ENCODE peak calls at places on chromosomes 2 and 18, in five cellular contexts. H is iPS-NIHi11, F is NCI-H2029, S is activated B cell treated with CpG ODN at 0.5 μM for 24 hours, X is left colon. E is an unnamed sample.

GRCh38 chr2:74008761-74009395 is 24.2 kb downstream of the TET3 start:
- DNase-seq in H (no peak), F (no peak), S (no peak), X (no peak), E (no peak)

GRCh38 chr2:98608962-98609604 is 694 bp downstream of the UNC50 start:
- DNase-seq in H (peak), F (no peak), S (no peak), X (peak), E (peak)

GRCh38 chr2:159126653-159127052 is 158.2 kb downstream of the TANC1 start:
- DNase-seq in H (no peak), F (no peak), S (no peak), X (no peak), E (no peak)

GRCh38 chr2:19929226-19929625 is 27.4 kb upstream of the TTC32 start:
- DNase-seq in H (no peak), F (no peak), S (no peak), X (no peak), E (no peak)

GRCh38 chr2:46645681-46646162 is 166.4 kb downstream of the TMEM247 start:
- DNase-seq in H (no peak), F (peak), S (no peak), X (no peak), E (peak)

GRCh38 chr2:121502781-121503180 is 27.9 kb upstream of the RNU4ATAC start:
- DNase-seq in H (no peak), F (no peak), S (no peak), X (no peak), E (no peak)

GRCh38 chr2:76154981-76155380 is 444.3 kb upstream of the GCFC2 start:
- DNase-seq in H (no peak), F (no peak), S (no peak), X (no peak), E (no peak)

GRCh38 chr18:77065221-77065981 is 67.2 kb downstream of the MBP start:
- DNase-seq in H (no peak), F (no peak), S (no peak), X (peak), E (peak)

GRCh38 chr2:35582637-35583036 is 772.9 kb upstream of the CRIM1 start:
- DNase-seq in H (no peak), F (no peak), S (no peak), X (no peak), E (no peak)

GRCh38 chr2:44247924-44248323 is 27.4 kb upstream of the SLC3A1 start:
- DNase-seq in H (peak), F (no peak), S (no peak), X (no peak), E (no peak)

GRCh38 chr18:74994502-74995403 is 214.2 kb downstream of the PTGR3 start:
- DNase-seq in H (no peak), F (no peak), S (no peak), X (no peak), E (no peak)

GRCh38 chr2:181228661-181229060 is 228.5 kb upstream of the ITGA4 start:
- DNase-seq in H (no peak), F (no peak), S (no peak), X (no peak), E (no peak)

GRCh38 chr18:61703508-61703907 is 189.3 kb downstream of the RNF152 start:
- DNase-seq in H (no peak), F (no peak), S (no peak), X (no peak), E (no peak)

GRCh38 chr2:43250015-43250414 is 23.6 kb upstream of the ZFP36L2 start:
- DNase-seq in H (no peak), F (no peak), S (no peak), X (no peak), E (no peak)

E was measured in left lung.